ENCODE peak calls at places on chromosomes 16 and 17, in five cellular contexts. B is pancreas, Q is foreskin fibroblast, I is body of pancreas, R is neural progenitor cell. W is an unnamed sample.

GRCh38 chr16:88560722-88561484 is 9.3 kb upstream of the ZC3H18 start:
- DNase-seq in B (no peak), Q (peak; percentile 57), I (no peak), R (peak; percentile 78), W (no peak)

GRCh38 chr17:9677932-9678331 is 32.6 kb downstream of the USP43 start:
- DNase-seq in B (no peak), Q (no peak), I (no peak), R (no peak), W (no peak)

GRCh38 chr16:50742521-50743150 is 750 bp downstream of the CYLD start:
- DNase-seq in B (no peak), Q (peak; percentile 78), I (peak; percentile 27), R (peak; percentile 60), W (peak; percentile 16)

GRCh38 chr17:57948555-57949420 is 6.4 kb downstream of the CUEDC1 start:
- DNase-seq in B (no peak), Q (peak; percentile 93), I (peak; percentile 20), R (no peak), W (peak; percentile 93)

GRCh38 chr17:15431201-15431600 is 36.2 kb downstream of the CDRT4 start:
- DNase-seq in B (no peak), Q (peak; percentile 90), I (no peak), R (no peak), W (no peak)

GRCh38 chr17:46787478-46787877 is 31.0 kb downstream of the WNT3 start:
- DNase-seq in B (no peak), Q (no peak), I (no peak), R (no peak), W (no peak)

GRCh38 chr17:68511254-68511670 is 968 bp upstream of the PRKAR1A start:
- DNase-seq in B (no peak), Q (no peak), I (no peak), R (no peak), W (no peak)

GRCh38 chr17:8153550-8153956 is 1.3 kb upstream of the PER1 start:
- DNase-seq in B (no peak), Q (peak; percentile 98), I (peak; percentile 92), R (peak; percentile 41), W (peak; percentile 89)

GRCh38 chr17:38777641-38778250 is 21.6 kb downstream of the PIP4K2B start:
- DNase-seq in B (no peak), Q (peak; percentile 74), I (no peak), R (no peak), W (no peak)

GRCh38 chr17:8753976-8754440 is 4.3 kb downstream of the SPDYE4 start:
- DNase-seq in B (no peak), Q (peak; percentile 34), I (no peak), R (no peak), W (peak; percentile 12)

GRCh38 chr17:9676742-9677387 is 31.5 kb downstream of the USP43 start:
- DNase-seq in B (no peak), Q (peak; percentile 14), I (no peak), R (no peak), W (peak; percentile 53)

GRCh38 chr16:67517661-67518423 is 10.8 kb upstream of the RIPOR1 start:
- DNase-seq in B (no peak), Q (no peak), I (no peak), R (no peak), W (no peak)

GRCh38 chr16:88702364-88703210 is 3.6 kb downstream of the RNF166 start:
- DNase-seq in B (no peak), Q (no peak), I (no peak), R (no peak), W (no peak)

GRCh38 chr17:50550661-50551432 is 3.9 kb downstream of the SPATA20 start:
- DNase-seq in B (peak; percentile 78), Q (peak; percentile 94), I (peak; percentile 87), R (peak; percentile 95), W (peak; percentile 78)

GRCh38 chr17:8332688-8333087 is 7.0 kb upstream of the ODF4 start:
- DNase-seq in B (no peak), Q (no peak), I (no peak), R (no peak), W (no peak)

GRCh38 chr16:10945065-10945787 is 862 bp downstream of the CLEC16A start:
- DNase-seq in B (no peak), Q (no peak), I (no peak), R (no peak), W (no peak)

GRCh38 chr17:44941712-44942331 is 5.8 kb downstream of the KIF18B start:
- DNase-seq in B (peak; percentile 39), Q (no peak), I (no peak), R (no peak), W (no peak)

GRCh38 chr16:57127037-57127763 is 34.8 kb downstream of the CPNE2 start:
- DNase-seq in B (no peak), Q (peak; percentile 42), I (no peak), R (no peak), W (no peak)

GRCh38 chr17:48526986-48527741 is 3.6 kb downstream of the HOXB1 start:
- DNase-seq in B (no peak), Q (no peak), I (no peak), R (peak; percentile 77), W (no peak)

GRCh38 chr17:64386412-64387144 is 4.1 kb downstream of the PECAM1 start:
- DNase-seq in B (no peak), Q (no peak), I (no peak), R (no peak), W (no peak)

GRCh38 chr16:68528686-68529379 is 10.3 kb upstream of the ZFP90 start:
- DNase-seq in B (peak; percentile 95), Q (peak; percentile 92), I (peak; percentile 91), R (peak; percentile 91), W (peak; percentile 62)

GRCh38 chr17:3817851-3818605 is 17.0 kb upstream of the ITGAE start:
- DNase-seq in B (no peak), Q (no peak), I (no peak), R (no peak), W (no peak)

GRCh38 chr17:3815122-3815521 is 14.1 kb upstream of the ITGAE start:
- DNase-seq in B (no peak), Q (no peak), I (no peak), R (no peak), W (no peak)

GRCh38 chr17:3815925-3816324 is 14.9 kb upstream of the ITGAE start:
- DNase-seq in B (no peak), Q (no peak), I (no peak), R (no peak), W (no peak)

GRCh38 chr17:3821101-3821500 is 20.1 kb upstream of the ITGAE start:
- DNase-seq in B (no peak), Q (no peak), I (no peak), R (no peak), W (no peak)

GRCh38 chr17:3818786-3819185 is 17.8 kb upstream of the ITGAE start:
- DNase-seq in B (no peak), Q (no peak), I (no peak), R (no peak), W (no peak)
- H3K4me3 ChIP-seq in B (no peak overlapping the region), Q (no peak overlapping the region), I (no peak overlapping the region), R (no peak overlapping the region), W (no peak overlapping the region)

DNA sequence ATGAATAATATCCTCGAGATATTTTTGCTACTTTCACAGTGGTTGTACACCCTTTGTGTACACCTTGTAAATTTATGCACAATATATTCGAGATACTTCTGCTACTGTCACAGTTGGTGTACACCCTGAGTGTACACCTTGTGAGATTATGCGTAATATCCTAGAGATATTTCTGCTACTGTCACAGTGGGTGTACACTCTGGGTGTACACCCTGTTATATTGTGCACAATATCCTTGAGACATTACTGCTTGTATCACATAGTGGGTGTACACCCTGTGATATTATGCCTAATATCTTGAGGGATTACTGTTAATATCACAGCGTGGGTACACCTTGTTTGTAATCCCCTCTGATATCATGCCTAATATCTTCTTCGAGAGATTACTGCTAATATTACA is 7.2 kb upstream of the NUDT7 start:
- DNase-seq in B (no peak), Q (no peak), I (no peak), R (no peak), W (no peak)
- H3K4me3 ChIP-seq in B (no peak overlapping the region), Q (no peak overlapping the region), I (no peak overlapping the region), R (no peak overlapping the region), W (no peak overlapping the region)

DNA sequence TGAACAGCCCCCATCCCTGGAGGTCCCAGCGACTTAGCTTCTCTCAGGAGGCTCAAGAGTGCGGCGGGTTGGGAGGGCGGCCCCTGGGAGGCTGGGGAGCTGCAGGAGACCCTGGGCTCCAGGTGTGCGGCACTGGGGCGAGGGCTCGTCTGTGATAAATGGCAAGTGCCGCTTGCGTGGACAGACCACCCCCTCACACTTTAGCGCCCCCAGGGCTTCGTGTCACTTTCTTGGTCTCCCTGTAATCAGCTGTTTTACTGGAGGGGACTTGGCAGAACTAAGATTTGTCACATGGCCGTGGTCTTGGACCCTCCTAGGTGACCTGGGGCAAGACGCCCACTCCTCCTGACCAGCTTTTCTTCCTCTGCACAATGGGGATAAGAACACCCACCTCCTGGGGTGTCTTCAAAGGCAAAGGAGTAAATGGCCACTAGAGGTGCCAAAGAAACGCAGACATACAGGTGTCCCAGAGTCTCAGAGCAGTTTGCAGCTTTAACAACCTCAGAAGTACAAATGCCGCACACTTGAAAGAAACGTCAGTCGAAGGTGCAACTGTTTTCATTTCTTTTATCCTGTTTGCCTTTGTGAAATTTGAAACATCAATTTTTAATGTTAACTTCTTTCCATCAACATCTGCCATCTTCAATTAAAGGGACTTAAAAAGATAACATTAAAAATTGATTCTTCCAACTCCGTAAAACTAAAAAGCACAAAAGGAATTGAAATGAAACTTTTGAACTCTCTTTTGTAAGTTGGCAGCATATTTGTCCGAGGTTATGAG is 946 bp downstream of the OSGIN1 start:
- DNase-seq in B (no peak), Q (peak; percentile 45), I (peak; percentile 43), R (peak; percentile 54), W (peak; percentile 26)
- H3K4me3 ChIP-seq in B (peak overlapping the region; percentile 38), Q (peak overlapping the region; percentile 67), I (no peak overlapping the region), R (peak overlapping the region; percentile 38), W (peak overlapping the region; percentile 59)

DNA sequence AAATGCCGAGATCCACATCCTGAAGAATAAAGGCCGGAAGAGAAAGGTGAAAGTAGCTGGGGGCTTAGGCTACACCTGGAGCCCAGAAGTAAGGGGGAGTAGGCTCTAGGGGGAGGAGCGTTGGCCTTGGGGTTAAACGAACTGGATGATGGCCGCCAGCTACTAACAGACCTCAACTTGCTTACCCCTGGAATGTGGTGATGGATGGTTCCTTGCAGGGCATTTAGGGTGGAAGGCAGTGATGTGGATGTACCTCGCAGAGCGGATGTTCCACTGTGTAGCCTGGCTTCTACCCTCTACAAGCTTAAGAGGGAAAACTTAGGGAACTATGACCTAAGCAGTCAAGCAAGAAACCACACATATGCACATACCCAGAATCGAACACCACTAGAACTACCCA is 2.3 kb upstream of the MAZ start:
- DNase-seq in B (no peak), Q (no peak), I (no peak), R (peak; percentile 8), W (no peak)
- H3K4me3 ChIP-seq in B (no peak overlapping the region), Q (peak overlapping the region; percentile 64), I (no peak overlapping the region), R (no peak overlapping the region), W (no peak overlapping the region)

GRCh38 chr16:87421369-87421912 is 29.3 kb downstream of the MAP1LC3B start:
- DNase-seq in B (no peak), Q (no peak), I (no peak), R (no peak), W (no peak)
- H3K4me3 ChIP-seq in B (no peak overlapping the region), Q (no peak overlapping the region), I (no peak overlapping the region), R (no peak overlapping the region), W (no peak overlapping the region)

DNA sequence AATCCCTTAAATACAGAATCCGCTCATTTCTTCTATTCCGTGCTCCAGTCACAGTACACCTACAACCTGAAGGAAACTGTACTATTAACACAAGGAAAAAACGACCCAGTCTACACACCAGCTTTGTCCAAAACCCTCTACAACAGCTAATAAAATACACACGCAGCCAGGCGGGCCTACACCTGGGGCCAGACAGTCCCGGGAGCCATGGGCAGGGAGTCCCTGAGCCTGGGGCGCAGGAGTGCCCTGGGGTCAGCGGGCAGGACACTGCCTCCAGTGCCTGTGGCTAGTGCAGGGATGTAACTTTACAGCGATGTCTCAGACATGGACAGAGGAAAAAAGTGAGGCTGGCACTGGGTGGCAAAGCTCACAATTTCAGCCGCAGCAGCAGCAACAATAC is 28.5 kb downstream of the GNPTG start:
- DNase-seq in B (no peak), Q (no peak), I (no peak), R (peak; percentile 27), W (no peak)
- H3K4me3 ChIP-seq in B (peak overlapping the region; percentile 35), Q (no peak overlapping the region), I (no peak overlapping the region), R (peak overlapping the region; percentile 80), W (no peak overlapping the region)

W was measured in SJSA1.